ENCODE peak calls at places on chromosomes 3 and 15, in seven cellular contexts. One of them, this sample, is unnamed.

GRCh38 chr3:88034463-88034862 is 24.3 kb downstream of the CGGBP1 start:
- DNase-seq in caudate nucleus: no peak
- DNase-seq in amniotic stem cell: no peak
- DNase-seq in G401: no peak
- DNase-seq in stimulated activated CD8-positive, alpha-beta memory T cell treated with anti-CD3 and anti-CD28 coated beads, Interleukin-4, amount 100 ng/mL, for 24 hours: no peak
- DNase-seq in NCI-H187: no peak
- DNase-seq in DND-41: no peak
- DNase-seq in this sample: no peak

GRCh38 chr15:33098082-33099058 is 96.1 kb downstream of the FMN1 start:
- DNase-seq in caudate nucleus: no peak
- DNase-seq in DND-41: no peak
- DNase-seq in NCI-H187: no peak
- DNase-seq in amniotic stem cell: peak
- DNase-seq in G401: no peak
- DNase-seq in stimulated activated CD8-positive, alpha-beta memory T cell treated with anti-CD3 and anti-CD28 coated beads, Interleukin-4, amount 100 ng/mL, for 24 hours: no peak
- DNase-seq in this sample: peak

GRCh38 chr3:185696039-185696438 is 109.9 kb downstream of the SENP2 start:
- DNase-seq in stimulated activated CD8-positive, alpha-beta memory T cell treated with anti-CD3 and anti-CD28 coated beads, Interleukin-4, amount 100 ng/mL, for 24 hours: no peak
- DNase-seq in DND-41: no peak
- DNase-seq in amniotic stem cell: no peak
- DNase-seq in NCI-H187: no peak
- DNase-seq in caudate nucleus: no peak
- DNase-seq in G401: no peak
- DNase-seq in this sample: no peak

GRCh38 chr3:55189359-55189801 is 261.5 kb upstream of the LRTM1 start:
- DNase-seq in amniotic stem cell: no peak
- DNase-seq in G401: no peak
- DNase-seq in stimulated activated CD8-positive, alpha-beta memory T cell treated with anti-CD3 and anti-CD28 coated beads, Interleukin-4, amount 100 ng/mL, for 24 hours: no peak
- DNase-seq in NCI-H187: no peak
- DNase-seq in DND-41: no peak
- DNase-seq in caudate nucleus: no peak
- DNase-seq in this sample: no peak

GRCh38 chr3:147129665-147130064 is 276.7 kb downstream of the ZIC4 start:
- DNase-seq in DND-41: no peak
- DNase-seq in NCI-H187: no peak
- DNase-seq in amniotic stem cell: no peak
- DNase-seq in G401: no peak
- DNase-seq in stimulated activated CD8-positive, alpha-beta memory T cell treated with anti-CD3 and anti-CD28 coated beads, Interleukin-4, amount 100 ng/mL, for 24 hours: no peak
- DNase-seq in caudate nucleus: no peak
- DNase-seq in this sample: no peak

GRCh38 chr15:74950078-74951000 is 6.2 kb downstream of the RPP25 start:
- DNase-seq in DND-41: peak
- DNase-seq in G401: peak
- DNase-seq in amniotic stem cell: peak
- DNase-seq in caudate nucleus: peak
- DNase-seq in NCI-H187: peak
- DNase-seq in stimulated activated CD8-positive, alpha-beta memory T cell treated with anti-CD3 and anti-CD28 coated beads, Interleukin-4, amount 100 ng/mL, for 24 hours: peak
- DNase-seq in this sample: no peak

GRCh38 chr15:99452728-99453643 is 112.8 kb upstream of the MEF2A start:
- DNase-seq in NCI-H187: no peak
- DNase-seq in caudate nucleus: peak
- DNase-seq in G401: peak
- DNase-seq in stimulated activated CD8-positive, alpha-beta memory T cell treated with anti-CD3 and anti-CD28 coated beads, Interleukin-4, amount 100 ng/mL, for 24 hours: no peak
- DNase-seq in amniotic stem cell: no peak
- DNase-seq in DND-41: no peak
- DNase-seq in this sample: no peak

GRCh38 chr3:123066896-123067688 is at the start of gene PDIA5:
- DNase-seq in NCI-H187: peak
- DNase-seq in DND-41: peak
- DNase-seq in G401: peak
- DNase-seq in amniotic stem cell: peak
- DNase-seq in caudate nucleus: peak
- DNase-seq in stimulated activated CD8-positive, alpha-beta memory T cell treated with anti-CD3 and anti-CD28 coated beads, Interleukin-4, amount 100 ng/mL, for 24 hours: peak
- DNase-seq in this sample: peak

GRCh38 chr15:70243686-70244540 is 146.2 kb upstream of the TLE3 start:
- DNase-seq in amniotic stem cell: no peak
- DNase-seq in NCI-H187: no peak
- DNase-seq in DND-41: no peak
- DNase-seq in stimulated activated CD8-positive, alpha-beta memory T cell treated with anti-CD3 and anti-CD28 coated beads, Interleukin-4, amount 100 ng/mL, for 24 hours: no peak
- DNase-seq in G401: peak
- DNase-seq in caudate nucleus: no peak
- DNase-seq in this sample: no peak

GRCh38 chr3:9175421-9175820 is 74.0 kb downstream of the SRGAP3 start:
- DNase-seq in NCI-H187: no peak
- DNase-seq in stimulated activated CD8-positive, alpha-beta memory T cell treated with anti-CD3 and anti-CD28 coated beads, Interleukin-4, amount 100 ng/mL, for 24 hours: no peak
- DNase-seq in G401: no peak
- DNase-seq in caudate nucleus: no peak
- DNase-seq in DND-41: no peak
- DNase-seq in amniotic stem cell: no peak
- DNase-seq in this sample: peak

GRCh38 chr15:96051598-96051997 is 278.9 kb upstream of the NR2F2 start:
- DNase-seq in DND-41: no peak
- DNase-seq in stimulated activated CD8-positive, alpha-beta memory T cell treated with anti-CD3 and anti-CD28 coated beads, Interleukin-4, amount 100 ng/mL, for 24 hours: no peak
- DNase-seq in NCI-H187: no peak
- DNase-seq in caudate nucleus: no peak
- DNase-seq in G401: no peak
- DNase-seq in amniotic stem cell: no peak
- DNase-seq in this sample: no peak

GRCh38 chr15:74655424-74655823 is 39.8 kb downstream of the CLK3 start:
- DNase-seq in G401: no peak
- DNase-seq in DND-41: no peak
- DNase-seq in caudate nucleus: no peak
- DNase-seq in amniotic stem cell: no peak
- DNase-seq in stimulated activated CD8-positive, alpha-beta memory T cell treated with anti-CD3 and anti-CD28 coated beads, Interleukin-4, amount 100 ng/mL, for 24 hours: no peak
- DNase-seq in NCI-H187: no peak
- DNase-seq in this sample: no peak

GRCh38 chr15:29724026-29724425 is 98.2 kb downstream of the TJP1 start:
- DNase-seq in amniotic stem cell: no peak
- DNase-seq in caudate nucleus: no peak
- DNase-seq in DND-41: no peak
- DNase-seq in NCI-H187: no peak
- DNase-seq in G401: no peak
- DNase-seq in stimulated activated CD8-positive, alpha-beta memory T cell treated with anti-CD3 and anti-CD28 coated beads, Interleukin-4, amount 100 ng/mL, for 24 hours: no peak
- DNase-seq in this sample: no peak

GRCh38 chr3:173354124-173354523 is 43.4 kb upstream of the NLGN1 start:
- DNase-seq in G401: no peak
- DNase-seq in caudate nucleus: no peak
- DNase-seq in stimulated activated CD8-positive, alpha-beta memory T cell treated with anti-CD3 and anti-CD28 coated beads, Interleukin-4, amount 100 ng/mL, for 24 hours: no peak
- DNase-seq in NCI-H187: no peak
- DNase-seq in DND-41: no peak
- DNase-seq in amniotic stem cell: no peak
- DNase-seq in this sample: no peak

GRCh38 chr3:13781417-13781816 is 98.5 kb downstream of the WNT7A start:
- DNase-seq in stimulated activated CD8-positive, alpha-beta memory T cell treated with anti-CD3 and anti-CD28 coated beads, Interleukin-4, amount 100 ng/mL, for 24 hours: no peak
- DNase-seq in NCI-H187: no peak
- DNase-seq in DND-41: no peak
- DNase-seq in G401: no peak
- DNase-seq in amniotic stem cell: no peak
- DNase-seq in caudate nucleus: no peak
- DNase-seq in this sample: no peak

GRCh38 chr3:50559702-50560101 is 7.8 kb downstream of the C3orf18 start:
- DNase-seq in G401: peak
- DNase-seq in amniotic stem cell: no peak
- DNase-seq in caudate nucleus: no peak
- DNase-seq in NCI-H187: no peak
- DNase-seq in DND-41: no peak
- DNase-seq in stimulated activated CD8-positive, alpha-beta memory T cell treated with anti-CD3 and anti-CD28 coated beads, Interleukin-4, amount 100 ng/mL, for 24 hours: no peak
- DNase-seq in this sample: no peak

GRCh38 chr15:38176155-38176554 is 76.5 kb upstream of the SPRED1 start:
- DNase-seq in NCI-H187: no peak
- DNase-seq in DND-41: no peak
- DNase-seq in amniotic stem cell: peak
- DNase-seq in stimulated activated CD8-positive, alpha-beta memory T cell treated with anti-CD3 and anti-CD28 coated beads, Interleukin-4, amount 100 ng/mL, for 24 hours: no peak
- DNase-seq in G401: no peak
- DNase-seq in caudate nucleus: no peak
- DNase-seq in this sample: no peak

GRCh38 chr15:71443538-71443937 is 328.3 kb downstream of the THSD4 start:
- DNase-seq in amniotic stem cell: peak
- DNase-seq in NCI-H187: no peak
- DNase-seq in caudate nucleus: no peak
- DNase-seq in DND-41: peak
- DNase-seq in stimulated activated CD8-positive, alpha-beta memory T cell treated with anti-CD3 and anti-CD28 coated beads, Interleukin-4, amount 100 ng/mL, for 24 hours: peak
- DNase-seq in G401: peak
- DNase-seq in this sample: no peak

GRCh38 chr15:90043611-90044010 is 42.5 kb downstream of the ZNF710 start:
- DNase-seq in NCI-H187: no peak
- DNase-seq in caudate nucleus: no peak
- DNase-seq in stimulated activated CD8-positive, alpha-beta memory T cell treated with anti-CD3 and anti-CD28 coated beads, Interleukin-4, amount 100 ng/mL, for 24 hours: no peak
- DNase-seq in G401: no peak
- DNase-seq in amniotic stem cell: no peak
- DNase-seq in DND-41: no peak
- DNase-seq in this sample: no peak

GRCh38 chr3:42667096-42667522 is 13.6 kb downstream of the ZBTB47 start:
- DNase-seq in DND-41: no peak
- DNase-seq in NCI-H187: no peak
- DNase-seq in stimulated activated CD8-positive, alpha-beta memory T cell treated with anti-CD3 and anti-CD28 coated beads, Interleukin-4, amount 100 ng/mL, for 24 hours: no peak
- DNase-seq in caudate nucleus: no peak
- DNase-seq in amniotic stem cell: no peak
- DNase-seq in G401: no peak
- DNase-seq in this sample: no peak

GRCh38 chr15:77889009-77889806 is 188.3 kb downstream of the TBC1D2B start:
- DNase-seq in stimulated activated CD8-positive, alpha-beta memory T cell treated with anti-CD3 and anti-CD28 coated beads, Interleukin-4, amount 100 ng/mL, for 24 hours: no peak
- DNase-seq in G401: no peak
- DNase-seq in amniotic stem cell: no peak
- DNase-seq in NCI-H187: no peak
- DNase-seq in caudate nucleus: no peak
- DNase-seq in DND-41: no peak
- DNase-seq in this sample: no peak

GRCh38 chr3:170869645-170870593 is at the start of gene RPL22L1:
- DNase-seq in amniotic stem cell: no peak
- DNase-seq in stimulated activated CD8-positive, alpha-beta memory T cell treated with anti-CD3 and anti-CD28 coated beads, Interleukin-4, amount 100 ng/mL, for 24 hours: peak
- DNase-seq in DND-41: peak
- DNase-seq in NCI-H187: no peak
- DNase-seq in G401: peak
- DNase-seq in caudate nucleus: no peak
- DNase-seq in this sample: no peak

GRCh38 chr3:130661116-130661515 is 85.5 kb downstream of the PIK3R4 start:
- DNase-seq in NCI-H187: no peak
- DNase-seq in stimulated activated CD8-positive, alpha-beta memory T cell treated with anti-CD3 and anti-CD28 coated beads, Interleukin-4, amount 100 ng/mL, for 24 hours: no peak
- DNase-seq in caudate nucleus: no peak
- DNase-seq in DND-41: no peak
- DNase-seq in G401: no peak
- DNase-seq in amniotic stem cell: no peak
- DNase-seq in this sample: no peak

GRCh38 chr3:23665741-23666140 is 140.0 kb upstream of the UBE2E1 start:
- DNase-seq in G401: no peak
- DNase-seq in DND-41: no peak
- DNase-seq in amniotic stem cell: no peak
- DNase-seq in NCI-H187: no peak
- DNase-seq in caudate nucleus: no peak
- DNase-seq in stimulated activated CD8-positive, alpha-beta memory T cell treated with anti-CD3 and anti-CD28 coated beads, Interleukin-4, amount 100 ng/mL, for 24 hours: no peak
- DNase-seq in this sample: no peak

GRCh38 chr15:63600001-63600645 is 2.9 kb downstream of the FBXL22 start:
- DNase-seq in DND-41: no peak
- DNase-seq in NCI-H187: no peak
- DNase-seq in amniotic stem cell: no peak
- DNase-seq in caudate nucleus: peak
- DNase-seq in G401: peak
- DNase-seq in stimulated activated CD8-positive, alpha-beta memory T cell treated with anti-CD3 and anti-CD28 coated beads, Interleukin-4, amount 100 ng/mL, for 24 hours: no peak
- DNase-seq in this sample: no peak

GRCh38 chr3:150408232-150409124 is at the start of gene TSC22D2:
- DNase-seq in caudate nucleus: peak
- DNase-seq in amniotic stem cell: peak
- DNase-seq in G401: peak
- DNase-seq in stimulated activated CD8-positive, alpha-beta memory T cell treated with anti-CD3 and anti-CD28 coated beads, Interleukin-4, amount 100 ng/mL, for 24 hours: peak
- DNase-seq in DND-41: peak
- DNase-seq in NCI-H187: peak
- DNase-seq in this sample: no peak

This sample was measured in keratinocyte.